ENCODE peak calls at places on chromosomes 12 and 14, in six cellular contexts. V is neural crest cell, Q is A549, C is tibial artery, K is GM13976, M is dorsolateral prefrontal cortex. U is an unnamed sample.

GRCh38 chr12:79691299-79692248 is 810 bp upstream of the PAWR start:
- DNase-seq in V (no peak), Q (peak; percentile 56), C (no peak), K (peak; percentile 23), M (no peak), U (no peak)

GRCh38 chr12:127649951-127650350 is 617.0 kb upstream of the TMEM132C start:
- DNase-seq in V (no peak), Q (no peak), C (no peak), K (no peak), M (no peak), U (no peak)

GRCh38 chr14:89701079-89702043 is 253.2 kb downstream of the EFCAB11 start:
- DNase-seq in V (peak; percentile 74), Q (peak; percentile 59), C (peak; percentile 86), K (peak; percentile 96), M (peak; percentile 54), U (peak; percentile 89)

GRCh38 chr12:1126089-1126488 is 135.1 kb downstream of the ERC1 start:
- DNase-seq in V (no peak), Q (no peak), C (no peak), K (no peak), M (no peak), U (peak; percentile 25)

GRCh38 chr12:93624595-93625294 is 52.3 kb downstream of the SOCS2 start:
- DNase-seq in V (no peak), Q (peak; percentile 91), C (no peak), K (peak; percentile 44), M (no peak), U (peak; percentile 71)

GRCh38 chr12:90281156-90281868 is 572.7 kb upstream of the ATP2B1 start:
- DNase-seq in V (no peak), Q (no peak), C (no peak), K (no peak), M (no peak), U (no peak)

GRCh38 chr12:31922341-31923062 is 36.7 kb upstream of the RESF1 start:
- DNase-seq in V (no peak), Q (no peak), C (no peak), K (no peak), M (no peak), U (no peak)

GRCh38 chr14:59347915-59348314 is 117.3 kb downstream of the GPR135 start:
- DNase-seq in V (no peak), Q (no peak), C (no peak), K (no peak), M (no peak), U (no peak)

GRCh38 chr12:51011960-51012359 is 14.2 kb downstream of the SLC11A2 start:
- DNase-seq in V (no peak), Q (no peak), C (no peak), K (no peak), M (no peak), U (no peak)

GRCh38 chr14:47626151-47627035 is 49.0 kb downstream of the MDGA2 start:
- DNase-seq in V (no peak), Q (no peak), C (no peak), K (no peak), M (no peak), U (no peak)
- TF ChIP-seq CTCF in V (no peak), Q (no peak), C (no peak), K (no peak), M (no peak), U (no peak)

GRCh38 chr12:62802981-62803380 is 132.0 kb downstream of the PPM1H start:
- DNase-seq in V (no peak), Q (no peak), C (no peak), K (no peak), M (no peak), U (no peak)
- TF ChIP-seq CTCF in V (no peak), Q (peak; percentile 9), C (no peak), K (no peak), M (peak; percentile 33), U (no peak)

GRCh38 chr12:124326104-124326503 is 31.2 kb downstream of the RFLNA start:
- DNase-seq in V (no peak), Q (no peak), C (no peak), K (no peak), M (no peak), U (no peak)
- TF ChIP-seq CTCF in V (no peak), Q (no peak), C (no peak), K (no peak), M (no peak), U (no peak)

DNA sequence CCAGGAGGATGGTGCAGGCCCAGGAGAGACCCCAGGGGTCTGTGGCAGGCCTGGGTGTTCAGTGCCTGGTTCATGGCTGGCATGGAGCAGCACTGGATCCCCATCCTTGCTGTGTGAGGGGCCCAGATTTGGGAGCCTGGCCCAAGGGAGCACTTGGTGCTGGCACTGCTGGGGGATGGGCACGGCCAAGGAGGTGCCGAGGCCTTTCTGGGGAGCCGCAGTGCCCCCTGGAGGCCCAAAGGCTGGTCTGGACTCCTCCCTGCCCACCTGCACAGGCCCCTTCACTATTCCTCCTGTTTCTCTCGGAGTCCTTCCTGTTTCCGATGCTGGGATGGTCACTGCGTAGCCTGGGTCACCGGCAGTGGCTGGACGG is 48.6 kb downstream of the LRCOL1 start:
- DNase-seq in V (peak; percentile 48), Q (peak; percentile 75), C (no peak), K (peak; percentile 73), M (no peak), U (peak; percentile 40)
- TF ChIP-seq CTCF in V (no peak), Q (peak; percentile 16), C (no peak), K (peak; percentile 21), M (peak; percentile 10), U (peak; percentile 47)

GRCh38 chr12:124754949-124755800 is 108.5 kb downstream of the SCARB1 start:
- DNase-seq in V (peak; percentile 23), Q (no peak), C (peak; percentile 95), K (peak; percentile 65), M (peak; percentile 77), U (no peak)
- TF ChIP-seq CTCF in V (no peak), Q (no peak), C (peak; percentile 7), K (no peak), M (no peak), U (no peak)

GRCh38 chr14:38605193-38606114 is 349.6 kb upstream of the CLEC14A start:
- DNase-seq in V (no peak), Q (no peak), C (no peak), K (no peak), M (no peak), U (no peak)
- TF ChIP-seq CTCF in V (peak; percentile 53), Q (no peak), C (no peak), K (no peak), M (no peak), U (no peak)

GRCh38 chr14:91419044-91419397 is 1.4 kb upstream of the CCDC88C start:
- DNase-seq in V (no peak), Q (no peak), C (no peak), K (no peak), M (no peak), U (no peak)
- TF ChIP-seq CTCF in V (peak; percentile 40), Q (no peak), C (no peak), K (no peak), M (peak; percentile 37), U (no peak)

U was measured in GM12865.